ENCODE peak calls at places on chromosomes 5 and 9, in four cellular contexts. Y is thyroid gland, T is A549, U is neural progenitor cell. R is an unnamed sample. For H3K4me1, the result is how much of the 10 kb centered on the place peaks cover.

GRCh38 chr9:136947955-136948510 is 3.0 kb downstream of the C8G start:
- DNase-seq in Y (peak), T (peak), U (peak), R (peak)

GRCh38 chr5:169291877-169292276 is 9.1 kb downstream of the SLIT3 start:
- DNase-seq in Y (no peak), T (no peak), U (no peak), R (no peak)

GRCh38 chr9:123064662-123065061 is 31.2 kb downstream of the GPR21 start:
- DNase-seq in Y (no peak), T (no peak), U (no peak), R (no peak)

GRCh38 chr5:40622463-40623252 is 57.1 kb upstream of the PTGER4 start:
- DNase-seq in Y (no peak), T (no peak), U (no peak), R (no peak)

GRCh38 chr5:148437249-148437648 is 53.5 kb downstream of the FBXO38 start:
- DNase-seq in Y (no peak), T (no peak), U (no peak), R (no peak)

GRCh38 chr5:178241688-178242231 is 9.2 kb upstream of the PHYKPL start:
- DNase-seq in Y (no peak), T (no peak), U (no peak), R (no peak)

GRCh38 chr5:72543365-72543764 is 36.2 kb upstream of the ZNF366 start:
- DNase-seq in Y (no peak), T (no peak), U (no peak), R (no peak)

GRCh38 chr5:43352916-43353315 is 39.7 kb upstream of the HMGCS1 start:
- DNase-seq in Y (no peak), T (no peak), U (no peak), R (no peak)

GRCh38 chr5:150329881-150330876 is 27.3 kb upstream of the TCOF1 start:
- DNase-seq in Y (no peak), T (no peak), U (no peak), R (no peak)

GRCh38 chr9:120612218-120612617 is 32.3 kb upstream of the CDK5RAP2 start:
- DNase-seq in Y (no peak), T (peak), U (peak), R (no peak)

GRCh38 chr9:73039253-73039915 is 86.5 kb upstream of the ALDH1A1 start:
- DNase-seq in Y (peak), T (no peak), U (no peak), R (no peak)

GRCh38 chr5:57989378-57989777 is 470.5 kb downstream of the PLK2 start:
- DNase-seq in Y (no peak), T (peak), U (no peak), R (no peak)

GRCh38 chr9:107644774-107645463 is 155.3 kb upstream of the KLF4 start:
- DNase-seq in Y (peak), T (no peak), U (no peak), R (no peak)

GRCh38 chr9:8764041-8764440 is 964.5 kb upstream of the DMAC1 start:
- DNase-seq in Y (no peak), T (no peak), U (no peak), R (no peak)

GRCh38 chr5:170056561-170057267 is 49.0 kb upstream of the FOXI1 start:
- DNase-seq in Y (no peak), T (no peak), U (no peak), R (no peak)

GRCh38 chr5:159242153-159242552 is 20.9 kb upstream of the UBLCP1 start:
- DNase-seq in Y (no peak), T (no peak), U (no peak), R (no peak)

GRCh38 chr5:59789894-59790293 is 103.6 kb downstream of the PDE4D start:
- DNase-seq in Y (no peak), T (peak), U (no peak), R (no peak)

GRCh38 chr9:125509476-125509875 is 197.5 kb downstream of the MAPKAP1 start:
- DNase-seq in Y (no peak), T (no peak), U (no peak), R (no peak)

GRCh38 chr9:136532799-136533774 is 12.8 kb downstream of the NOTCH1 start:
- DNase-seq in Y (no peak), T (no peak), U (no peak), R (no peak)

GRCh38 chr5:68290260-68290674 is 74.7 kb downstream of the PIK3R1 start:
- DNase-seq in Y (peak), T (no peak), U (no peak), R (no peak)

GRCh38 chr9:112179816-112180215 is 4.7 kb upstream of the SUSD1 start:
- DNase-seq in Y (no peak), T (no peak), U (no peak), R (no peak)

GRCh38 chr9:114198249-114199040 is 43.1 kb downstream of the COL27A1 start:
- DNase-seq in Y (no peak), T (no peak), U (no peak), R (no peak)

GRCh38 chr5:100872409-100873190 is 30.5 kb downstream of the ST8SIA4 start:
- DNase-seq in Y (no peak), T (no peak), U (no peak), R (no peak)

GRCh38 chr9:113409481-113409880 is 994 bp downstream of the POLE3 start:
- DNase-seq in Y (no peak), T (no peak), U (peak), R (no peak)

GRCh38 chr5:139696894-139697658 is 48.9 kb downstream of the CXXC5 start:
- DNase-seq in Y (peak), T (peak), U (peak), R (no peak)

GRCh38 chr5:19241690-19242089 is 746.3 kb downstream of the CDH18 start:
- DNase-seq in Y (no peak), T (no peak), U (no peak), R (no peak)

GRCh38 chr9:127809562-127810377 is 7.1 kb downstream of the FPGS start:
- DNase-seq in Y (no peak), T (peak), U (peak), R (no peak)

GRCh38 chr5:71475788-71476384 is 20.4 kb downstream of the BDP1 start:
- DNase-seq in Y (no peak), T (peak), U (peak), R (no peak)

GRCh38 chr5:14115323-14115895 is 27.7 kb upstream of the TRIO start:
- DNase-seq in Y (no peak), T (no peak), U (no peak), R (no peak)

GRCh38 chr9:115170674-115171073 is 52.7 kb upstream of the TNC start:
- DNase-seq in Y (no peak), T (peak), U (no peak), R (no peak)

GRCh38 chr5:18113724-18114123 is 479.5 kb downstream of the TAF11L14 start:
- DNase-seq in Y (peak), T (peak), U (peak), R (no peak)

GRCh38 chr9:125203259-125203658 is 2.9 kb downstream of the RABEPK start:
- DNase-seq in Y (no peak), T (peak), U (no peak), R (no peak)

GRCh38 chr5:39138892-39139291 is 64.7 kb upstream of the RICTOR start:
- DNase-seq in Y (no peak), T (peak), U (no peak), R (no peak)

GRCh38 chr5:151234476-151235238 is 10.8 kb upstream of the CCDC69 start:
- DNase-seq in Y (peak), T (peak), U (no peak), R (no peak)

GRCh38 chr9:83977196-83977595 is 2.8 kb downstream of the HNRNPK start:
- DNase-seq in Y (no peak), T (no peak), U (no peak), R (no peak)

GRCh38 chr9:127611796-127612790 is at the start of gene STXBP1:
- DNase-seq in Y (peak), T (peak), U (peak), R (peak)

GRCh38 chr9:10005206-10005605 is 607.6 kb downstream of the PTPRD start:
- DNase-seq in Y (no peak), T (no peak), U (no peak), R (no peak)

GRCh38 chr5:154118832-154119442 is 71.6 kb upstream of the GALNT10 start:
- DNase-seq in Y (peak), T (no peak), U (no peak), R (no peak)

GRCh38 chr5:83567741-83568530 is 96.4 kb downstream of the VCAN start:
- DNase-seq in Y (no peak), T (no peak), U (no peak), R (no peak)

GRCh38 chr9:76372345-76372744 is 21.9 kb downstream of the RFK start:
- DNase-seq in Y (no peak), T (no peak), U (no peak), R (no peak)
- H3K4me1 ChIP-seq in Y (under half), T (half or more), U (under half), R (under half)

GRCh38 chr5:134003957-134004625 is 684 bp downstream of the VDAC1 start:
- DNase-seq in Y (peak), T (peak), U (peak), R (peak)
- H3K4me1 ChIP-seq in Y (under half), T (half or more), U (under half), R (under half)

GRCh38 chr5:138025285-138025684 is 7.6 kb downstream of the FAM13B start:
- DNase-seq in Y (no peak), T (no peak), U (no peak), R (no peak)
- H3K4me1 ChIP-seq in Y (under half), T (under half), U (under half), R (under half)

DNA sequence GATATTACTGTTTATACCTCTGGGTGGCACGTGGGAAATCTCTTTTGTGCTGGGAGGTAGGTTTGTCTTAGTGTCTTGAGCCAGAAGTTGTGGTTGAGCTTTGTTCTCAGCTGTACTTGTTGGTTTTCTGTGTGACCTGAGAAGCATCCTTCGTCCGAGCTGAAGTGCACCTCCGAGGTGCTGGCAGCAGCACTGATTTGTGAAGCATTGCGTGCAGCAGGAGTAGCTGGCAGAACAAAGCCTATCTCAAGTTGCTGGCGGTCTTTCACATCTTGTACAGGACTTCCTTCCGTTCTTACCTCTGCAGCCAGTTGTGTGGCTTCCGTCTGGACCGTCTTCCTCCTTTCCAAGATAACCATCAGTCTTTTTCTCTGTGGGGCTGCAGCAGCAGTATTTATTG is 4.3 kb downstream of the PRRC2B start:
- DNase-seq in Y (peak), T (no peak), U (no peak), R (no peak)
- H3K4me1 ChIP-seq in Y (half or more), T (half or more), U (half or more), R (half or more)

GRCh38 chr5:134111741-134112647 is 2.5 kb upstream of the TCF7 start:
- DNase-seq in Y (peak), T (no peak), U (no peak), R (no peak)

GRCh38 chr5:134103998-134104612 is 10.4 kb upstream of the TCF7 start:
- DNase-seq in Y (no peak), T (no peak), U (no peak), R (no peak)

GRCh38 chr5:134110382-134110781 is 4.1 kb upstream of the TCF7 start:
- DNase-seq in Y (no peak), T (no peak), U (no peak), R (no peak)

GRCh38 chr5:134103397-134103796 is 11.1 kb upstream of the TCF7 start:
- DNase-seq in Y (no peak), T (no peak), U (no peak), R (no peak)

DNA sequence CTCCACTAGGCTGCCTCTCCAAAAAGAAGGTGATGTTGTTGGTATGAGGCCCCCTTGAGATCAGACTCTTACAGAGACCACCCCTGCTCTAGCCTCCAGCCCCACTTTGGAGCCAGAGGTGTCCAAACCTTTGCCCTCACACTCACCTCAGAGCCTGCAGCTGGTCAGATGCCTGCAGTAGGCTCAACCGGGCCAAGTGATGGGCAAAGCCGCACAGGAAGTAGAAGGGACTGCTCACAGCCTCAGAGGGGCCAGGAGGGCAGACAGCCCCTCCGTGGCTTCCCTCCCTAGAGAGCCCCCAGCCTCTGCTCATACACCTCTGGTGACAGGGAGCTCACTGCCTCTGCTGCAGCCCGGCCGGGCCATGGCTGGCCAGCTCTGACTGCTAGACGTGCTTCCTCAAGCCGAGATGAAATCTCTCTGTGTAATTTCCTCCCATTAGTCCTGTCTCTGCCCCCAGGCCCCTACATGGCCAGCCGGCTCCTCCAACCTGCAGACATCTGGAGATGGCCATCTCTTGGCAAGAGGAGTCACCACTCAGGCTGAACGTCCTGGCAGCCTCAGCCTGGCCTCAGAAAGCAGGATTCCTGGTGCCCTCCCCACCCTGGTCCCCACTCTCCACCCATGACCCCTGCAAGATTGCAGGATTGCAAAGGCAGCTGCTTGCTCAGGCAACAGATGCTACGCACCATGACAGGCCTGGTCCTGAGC is 7.3 kb upstream of the TCF7 start:
- DNase-seq in Y (no peak), T (no peak), U (no peak), R (no peak)
- H3K4me1 ChIP-seq in Y (under half), T (under half), U (under half), R (under half)

GRCh38 chr9:85895685-85896084 is 45.3 kb upstream of the NAA35 start:
- DNase-seq in Y (no peak), T (no peak), U (no peak), R (no peak)
- H3K4me1 ChIP-seq in Y (under half), T (under half), U (under half), R (under half)

GRCh38 chr5:136055612-136056302 is 27.0 kb downstream of the TGFBI start:
- DNase-seq in Y (no peak), T (no peak), U (no peak), R (no peak)

GRCh38 chr5:136054133-136054996 is 25.6 kb downstream of the TGFBI start:
- DNase-seq in Y (no peak), T (no peak), U (no peak), R (no peak)

GRCh38 chr5:136052692-136053335 is 24.0 kb downstream of the TGFBI start:
- DNase-seq in Y (no peak), T (no peak), U (no peak), R (no peak)

GRCh38 chr5:136051486-136052220 is 22.9 kb downstream of the TGFBI start:
- DNase-seq in Y (no peak), T (no peak), U (no peak), R (no peak)

GRCh38 chr5:136053336-136054121 is 24.7 kb downstream of the TGFBI start:
- DNase-seq in Y (no peak), T (peak), U (no peak), R (no peak)
- H3K4me1 ChIP-seq in Y (under half), T (half or more), U (under half), R (under half)

GRCh38 chr5:1669276-1670155 is 130.1 kb downstream of the MRPL36 start:
- DNase-seq in Y (no peak), T (no peak), U (no peak), R (no peak)
- H3K4me1 ChIP-seq in Y (under half), T (under half), U (under half), R (under half)